ENCODE peak calls at places on chromosomes 7 and 10, in nine cellular contexts. One of them, this sample, is unnamed.

GRCh38 chr7:13932131-13932530 is 57.3 kb downstream of the ETV1 start:
- DNase-seq in esophagus squamous epithelium: no peak
- DNase-seq in effector memory CD4-positive, alpha-beta T cell: no peak
- DNase-seq in PC-9: no peak
- DNase-seq in CD4-positive, CD25-positive, alpha-beta regulatory T cell: no peak
- DNase-seq in mammary epithelial cell: no peak
- DNase-seq in ascending aorta: no peak
- DNase-seq in cardiac muscle cell: no peak
- DNase-seq in mesendoderm: no peak
- DNase-seq in this sample: no peak

GRCh38 chr7:149772821-149773425 is 465 bp downstream of the ZNF467 start:
- DNase-seq in effector memory CD4-positive, alpha-beta T cell: no peak
- DNase-seq in PC-9: no peak
- DNase-seq in cardiac muscle cell: no peak
- DNase-seq in ascending aorta: no peak
- DNase-seq in CD4-positive, CD25-positive, alpha-beta regulatory T cell: peak; percentile 14
- DNase-seq in mammary epithelial cell: no peak
- DNase-seq in mesendoderm: peak; percentile 51
- DNase-seq in esophagus squamous epithelium: no peak
- DNase-seq in this sample: no peak

GRCh38 chr10:60008816-60009215 is 102.5 kb upstream of the CCDC6 start:
- DNase-seq in PC-9: peak; percentile 69
- DNase-seq in cardiac muscle cell: no peak
- DNase-seq in mammary epithelial cell: no peak
- DNase-seq in ascending aorta: no peak
- DNase-seq in mesendoderm: no peak
- DNase-seq in CD4-positive, CD25-positive, alpha-beta regulatory T cell: no peak
- DNase-seq in effector memory CD4-positive, alpha-beta T cell: no peak
- DNase-seq in esophagus squamous epithelium: no peak
- DNase-seq in this sample: no peak

GRCh38 chr7:135098391-135098790 is 49.5 kb upstream of the TMEM140 start:
- DNase-seq in mammary epithelial cell: no peak
- DNase-seq in ascending aorta: no peak
- DNase-seq in CD4-positive, CD25-positive, alpha-beta regulatory T cell: no peak
- DNase-seq in mesendoderm: peak; percentile 85
- DNase-seq in esophagus squamous epithelium: no peak
- DNase-seq in cardiac muscle cell: peak; percentile 15
- DNase-seq in PC-9: no peak
- DNase-seq in effector memory CD4-positive, alpha-beta T cell: no peak
- DNase-seq in this sample: no peak

GRCh38 chr7:4711093-4711492 is 29.0 kb downstream of the FOXK1 start:
- DNase-seq in effector memory CD4-positive, alpha-beta T cell: no peak
- DNase-seq in cardiac muscle cell: no peak
- DNase-seq in mammary epithelial cell: no peak
- DNase-seq in mesendoderm: no peak
- DNase-seq in CD4-positive, CD25-positive, alpha-beta regulatory T cell: no peak
- DNase-seq in PC-9: no peak
- DNase-seq in ascending aorta: no peak
- DNase-seq in esophagus squamous epithelium: no peak
- DNase-seq in this sample: no peak

GRCh38 chr10:103493911-103494877 is 689 bp downstream of the NEURL1 start:
- DNase-seq in mammary epithelial cell: no peak
- DNase-seq in CD4-positive, CD25-positive, alpha-beta regulatory T cell: peak; percentile 41
- DNase-seq in cardiac muscle cell: no peak
- DNase-seq in ascending aorta: no peak
- DNase-seq in effector memory CD4-positive, alpha-beta T cell: no peak
- DNase-seq in mesendoderm: no peak
- DNase-seq in PC-9: no peak
- DNase-seq in esophagus squamous epithelium: no peak
- DNase-seq in this sample: no peak

GRCh38 chr7:134804351-134804750 is 24.9 kb downstream of the CALD1 start:
- DNase-seq in mammary epithelial cell: no peak
- DNase-seq in PC-9: no peak
- DNase-seq in cardiac muscle cell: peak; percentile 73
- DNase-seq in effector memory CD4-positive, alpha-beta T cell: no peak
- DNase-seq in CD4-positive, CD25-positive, alpha-beta regulatory T cell: no peak
- DNase-seq in esophagus squamous epithelium: no peak
- DNase-seq in ascending aorta: no peak
- DNase-seq in mesendoderm: peak; percentile 80
- DNase-seq in this sample: no peak

GRCh38 chr10:29037348-29038113 is 251.3 kb upstream of the LYZL1 start:
- DNase-seq in PC-9: no peak
- DNase-seq in ascending aorta: no peak
- DNase-seq in mammary epithelial cell: no peak
- DNase-seq in effector memory CD4-positive, alpha-beta T cell: no peak
- DNase-seq in CD4-positive, CD25-positive, alpha-beta regulatory T cell: no peak
- DNase-seq in mesendoderm: no peak
- DNase-seq in cardiac muscle cell: no peak
- DNase-seq in esophagus squamous epithelium: no peak
- DNase-seq in this sample: no peak

GRCh38 chr7:93374345-93374940 is 142.3 kb downstream of the VPS50 start:
- DNase-seq in mesendoderm: peak; percentile 67
- DNase-seq in cardiac muscle cell: peak; percentile 58
- DNase-seq in esophagus squamous epithelium: no peak
- DNase-seq in PC-9: no peak
- DNase-seq in ascending aorta: no peak
- DNase-seq in mammary epithelial cell: peak; percentile 20
- DNase-seq in effector memory CD4-positive, alpha-beta T cell: no peak
- DNase-seq in CD4-positive, CD25-positive, alpha-beta regulatory T cell: peak; percentile 30
- DNase-seq in this sample: no peak

GRCh38 chr7:157080111-157080730 is 58.5 kb upstream of the UBE3C start:
- DNase-seq in mammary epithelial cell: peak; percentile 6
- DNase-seq in mesendoderm: no peak
- DNase-seq in effector memory CD4-positive, alpha-beta T cell: no peak
- DNase-seq in CD4-positive, CD25-positive, alpha-beta regulatory T cell: no peak
- DNase-seq in ascending aorta: peak; percentile 58
- DNase-seq in PC-9: no peak
- DNase-seq in cardiac muscle cell: no peak
- DNase-seq in esophagus squamous epithelium: no peak
- DNase-seq in this sample: no peak

GRCh38 chr10:69766161-69766910 is 35.4 kb upstream of the COL13A1 start:
- DNase-seq in cardiac muscle cell: peak; percentile 25
- DNase-seq in PC-9: no peak
- DNase-seq in mesendoderm: no peak
- DNase-seq in ascending aorta: no peak
- DNase-seq in effector memory CD4-positive, alpha-beta T cell: no peak
- DNase-seq in mammary epithelial cell: no peak
- DNase-seq in esophagus squamous epithelium: no peak
- DNase-seq in CD4-positive, CD25-positive, alpha-beta regulatory T cell: no peak
- DNase-seq in this sample: no peak

GRCh38 chr7:77866791-77867190 is 68.2 kb downstream of the PHTF2 start:
- DNase-seq in CD4-positive, CD25-positive, alpha-beta regulatory T cell: no peak
- DNase-seq in mesendoderm: no peak
- DNase-seq in effector memory CD4-positive, alpha-beta T cell: no peak
- DNase-seq in esophagus squamous epithelium: no peak
- DNase-seq in ascending aorta: no peak
- DNase-seq in cardiac muscle cell: peak; percentile 62
- DNase-seq in PC-9: peak; percentile 55
- DNase-seq in mammary epithelial cell: peak; percentile 58
- DNase-seq in this sample: no peak

GRCh38 chr10:91983403-91983802 is 59.8 kb downstream of the BTAF1 start:
- DNase-seq in cardiac muscle cell: peak; percentile 55
- DNase-seq in effector memory CD4-positive, alpha-beta T cell: no peak
- DNase-seq in esophagus squamous epithelium: no peak
- DNase-seq in mammary epithelial cell: no peak
- DNase-seq in mesendoderm: peak; percentile 14
- DNase-seq in PC-9: no peak
- DNase-seq in CD4-positive, CD25-positive, alpha-beta regulatory T cell: no peak
- DNase-seq in ascending aorta: no peak
- DNase-seq in this sample: no peak

GRCh38 chr7:69211739-69212138 is 386.5 kb upstream of the AUTS2 start:
- DNase-seq in ascending aorta: no peak
- DNase-seq in cardiac muscle cell: no peak
- DNase-seq in mesendoderm: peak; percentile 83
- DNase-seq in CD4-positive, CD25-positive, alpha-beta regulatory T cell: no peak
- DNase-seq in effector memory CD4-positive, alpha-beta T cell: no peak
- DNase-seq in mammary epithelial cell: no peak
- DNase-seq in esophagus squamous epithelium: no peak
- DNase-seq in PC-9: no peak
- DNase-seq in this sample: no peak

GRCh38 chr7:82388138-82388537 is 55.4 kb downstream of the CACNA2D1 start:
- DNase-seq in PC-9: no peak
- DNase-seq in cardiac muscle cell: no peak
- DNase-seq in mammary epithelial cell: no peak
- DNase-seq in ascending aorta: no peak
- DNase-seq in esophagus squamous epithelium: no peak
- DNase-seq in effector memory CD4-positive, alpha-beta T cell: no peak
- DNase-seq in CD4-positive, CD25-positive, alpha-beta regulatory T cell: no peak
- DNase-seq in mesendoderm: no peak
- DNase-seq in this sample: no peak

GRCh38 chr7:23123007-23123406 is 17.4 kb downstream of the KLHL7 start:
- DNase-seq in effector memory CD4-positive, alpha-beta T cell: no peak
- DNase-seq in ascending aorta: no peak
- DNase-seq in cardiac muscle cell: no peak
- DNase-seq in mammary epithelial cell: no peak
- DNase-seq in mesendoderm: no peak
- DNase-seq in esophagus squamous epithelium: no peak
- DNase-seq in PC-9: no peak
- DNase-seq in CD4-positive, CD25-positive, alpha-beta regulatory T cell: no peak
- DNase-seq in this sample: no peak

GRCh38 chr7:150388709-150389531 is 9.8 kb downstream of the ZNF775 start:
- DNase-seq in PC-9: no peak
- DNase-seq in CD4-positive, CD25-positive, alpha-beta regulatory T cell: no peak
- DNase-seq in ascending aorta: peak; percentile 77
- DNase-seq in esophagus squamous epithelium: no peak
- DNase-seq in cardiac muscle cell: peak; percentile 70
- DNase-seq in mammary epithelial cell: no peak
- DNase-seq in mesendoderm: peak; percentile 59
- DNase-seq in effector memory CD4-positive, alpha-beta T cell: no peak
- DNase-seq in this sample: no peak

GRCh38 chr10:56874950-56875349 is 513.9 kb upstream of the ZWINT start:
- DNase-seq in mammary epithelial cell: no peak
- DNase-seq in effector memory CD4-positive, alpha-beta T cell: no peak
- DNase-seq in cardiac muscle cell: no peak
- DNase-seq in CD4-positive, CD25-positive, alpha-beta regulatory T cell: no peak
- DNase-seq in esophagus squamous epithelium: no peak
- DNase-seq in ascending aorta: no peak
- DNase-seq in PC-9: no peak
- DNase-seq in mesendoderm: no peak
- DNase-seq in this sample: no peak

GRCh38 chr7:69517985-69518731 is 80.1 kb upstream of the AUTS2 start:
- DNase-seq in esophagus squamous epithelium: no peak
- DNase-seq in ascending aorta: no peak
- DNase-seq in effector memory CD4-positive, alpha-beta T cell: no peak
- DNase-seq in PC-9: no peak
- DNase-seq in mammary epithelial cell: no peak
- DNase-seq in CD4-positive, CD25-positive, alpha-beta regulatory T cell: no peak
- DNase-seq in mesendoderm: no peak
- DNase-seq in cardiac muscle cell: no peak
- DNase-seq in this sample: no peak

GRCh38 chr10:24642921-24643678 is 80.6 kb downstream of the ARHGAP21 start:
- DNase-seq in effector memory CD4-positive, alpha-beta T cell: no peak
- DNase-seq in mammary epithelial cell: peak; percentile 73
- DNase-seq in PC-9: peak; percentile 80
- DNase-seq in ascending aorta: no peak
- DNase-seq in cardiac muscle cell: peak; percentile 86
- DNase-seq in esophagus squamous epithelium: no peak
- DNase-seq in CD4-positive, CD25-positive, alpha-beta regulatory T cell: peak; percentile 69
- DNase-seq in mesendoderm: peak; percentile 53
- DNase-seq in this sample: no peak

GRCh38 chr10:131979336-131979735 is 2.4 kb downstream of the BNIP3 start:
- DNase-seq in cardiac muscle cell: no peak
- DNase-seq in esophagus squamous epithelium: no peak
- DNase-seq in ascending aorta: no peak
- DNase-seq in mesendoderm: no peak
- DNase-seq in effector memory CD4-positive, alpha-beta T cell: no peak
- DNase-seq in CD4-positive, CD25-positive, alpha-beta regulatory T cell: no peak
- DNase-seq in PC-9: no peak
- DNase-seq in mammary epithelial cell: no peak
- DNase-seq in this sample: no peak

GRCh38 chr10:88042162-88043100 is 179.0 kb downstream of the PTEN start:
- DNase-seq in PC-9: peak; percentile 52
- DNase-seq in effector memory CD4-positive, alpha-beta T cell: no peak
- DNase-seq in mesendoderm: peak; percentile 53
- DNase-seq in mammary epithelial cell: peak; percentile 93
- DNase-seq in esophagus squamous epithelium: no peak
- DNase-seq in ascending aorta: peak; percentile 78
- DNase-seq in CD4-positive, CD25-positive, alpha-beta regulatory T cell: no peak
- DNase-seq in cardiac muscle cell: peak; percentile 80
- DNase-seq in this sample: no peak

GRCh38 chr10:116787893-116788665 is 45.7 kb upstream of the HSPA12A start:
- DNase-seq in PC-9: no peak
- DNase-seq in cardiac muscle cell: peak; percentile 82
- DNase-seq in CD4-positive, CD25-positive, alpha-beta regulatory T cell: peak; percentile 76
- DNase-seq in ascending aorta: peak; percentile 86
- DNase-seq in mammary epithelial cell: peak; percentile 23
- DNase-seq in effector memory CD4-positive, alpha-beta T cell: peak; percentile 44
- DNase-seq in esophagus squamous epithelium: no peak
- DNase-seq in mesendoderm: peak; percentile 81
- DNase-seq in this sample: peak; percentile 47
- H3K4me3 ChIP-seq in PC-9: no peak overlapping the region
- H3K4me3 ChIP-seq in cardiac muscle cell: no peak overlapping the region
- H3K4me3 ChIP-seq in CD4-positive, CD25-positive, alpha-beta regulatory T cell: peak overlapping the region; percentile 48
- H3K4me3 ChIP-seq in ascending aorta: peak overlapping the region; percentile 51
- H3K4me3 ChIP-seq in mammary epithelial cell: no peak overlapping the region
- H3K4me3 ChIP-seq in effector memory CD4-positive, alpha-beta T cell: peak overlapping the region; percentile 31
- H3K4me3 ChIP-seq in esophagus squamous epithelium: peak overlapping the region; percentile 59
- H3K4me3 ChIP-seq in mesendoderm: no peak overlapping the region
- H3K4me3 ChIP-seq in this sample: peak overlapping the region; percentile 63

GRCh38 chr10:44008917-44009620 is 360.4 kb upstream of the ZNF32 start:
- DNase-seq in effector memory CD4-positive, alpha-beta T cell: no peak
- DNase-seq in esophagus squamous epithelium: no peak
- DNase-seq in mammary epithelial cell: no peak
- DNase-seq in PC-9: no peak
- DNase-seq in ascending aorta: no peak
- DNase-seq in CD4-positive, CD25-positive, alpha-beta regulatory T cell: no peak
- DNase-seq in cardiac muscle cell: no peak
- DNase-seq in mesendoderm: no peak
- DNase-seq in this sample: no peak
- H3K4me1 ChIP-seq in effector memory CD4-positive, alpha-beta T cell: no peaks in the 10 kb centered on the region
- H3K4me1 ChIP-seq in esophagus squamous epithelium: peaks cover 14% of the 10 kb centered on the region
- H3K4me1 ChIP-seq in mammary epithelial cell: no peaks in the 10 kb centered on the region
- H3K4me1 ChIP-seq in PC-9: no peaks in the 10 kb centered on the region
- H3K4me1 ChIP-seq in ascending aorta: peaks cover 6% of the 10 kb centered on the region
- H3K4me1 ChIP-seq in CD4-positive, CD25-positive, alpha-beta regulatory T cell: no peaks in the 10 kb centered on the region
- H3K4me1 ChIP-seq in cardiac muscle cell: no peaks in the 10 kb centered on the region
- H3K4me1 ChIP-seq in mesendoderm: peaks cover 2% of the 10 kb centered on the region
- H3K4me1 ChIP-seq in this sample: peaks cover 13% of the 10 kb centered on the region

DNA sequence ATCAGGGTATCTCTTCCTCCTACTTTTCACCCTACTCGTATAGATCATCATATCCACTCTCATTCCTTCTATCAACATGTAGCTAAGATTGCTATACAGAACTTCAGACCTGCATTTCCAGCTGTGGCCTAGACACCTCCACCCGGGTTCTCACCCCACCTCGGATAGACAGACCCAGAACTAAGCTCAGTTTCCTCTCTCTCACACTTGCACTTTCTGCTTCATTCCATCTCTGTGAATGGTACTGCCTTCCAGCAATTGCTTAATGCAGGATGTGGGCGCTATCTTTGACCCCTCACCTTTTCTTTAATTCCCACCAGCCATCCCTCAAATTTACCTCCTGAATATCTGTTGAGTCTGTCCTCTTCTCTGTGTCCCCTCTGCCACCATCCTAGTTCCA is 35.7 kb downstream of the AGK start:
- DNase-seq in mesendoderm: no peak
- DNase-seq in esophagus squamous epithelium: no peak
- DNase-seq in PC-9: no peak
- DNase-seq in mammary epithelial cell: no peak
- DNase-seq in CD4-positive, CD25-positive, alpha-beta regulatory T cell: no peak
- DNase-seq in ascending aorta: no peak
- DNase-seq in effector memory CD4-positive, alpha-beta T cell: no peak
- DNase-seq in cardiac muscle cell: peak; percentile 20
- DNase-seq in this sample: no peak
- H3K27ac ChIP-seq in mesendoderm: no peak overlapping the region
- H3K27ac ChIP-seq in esophagus squamous epithelium: no peak overlapping the region
- H3K27ac ChIP-seq in PC-9: no peak overlapping the region
- H3K27ac ChIP-seq in mammary epithelial cell: peak overlapping the region; percentile 88
- H3K27ac ChIP-seq in CD4-positive, CD25-positive, alpha-beta regulatory T cell: no peak overlapping the region
- H3K27ac ChIP-seq in ascending aorta: no peak overlapping the region
- H3K27ac ChIP-seq in effector memory CD4-positive, alpha-beta T cell: no peak overlapping the region
- H3K27ac ChIP-seq in cardiac muscle cell: no peak overlapping the region
- H3K27ac ChIP-seq in this sample: no peak overlapping the region

GRCh38 chr7:35254496-35255416 is 856 bp upstream of the TBX20 start:
- DNase-seq in ascending aorta: no peak
- DNase-seq in CD4-positive, CD25-positive, alpha-beta regulatory T cell: no peak
- DNase-seq in PC-9: no peak
- DNase-seq in cardiac muscle cell: peak; percentile 74
- DNase-seq in mesendoderm: peak; percentile 74
- DNase-seq in mammary epithelial cell: no peak
- DNase-seq in effector memory CD4-positive, alpha-beta T cell: no peak
- DNase-seq in esophagus squamous epithelium: no peak
- DNase-seq in this sample: no peak
- H3K4me3 ChIP-seq in ascending aorta: peak overlapping the region; percentile 63
- H3K4me3 ChIP-seq in CD4-positive, CD25-positive, alpha-beta regulatory T cell: no peak overlapping the region
- H3K4me3 ChIP-seq in PC-9: no peak overlapping the region
- H3K4me3 ChIP-seq in cardiac muscle cell: peak overlapping the region; percentile 86
- H3K4me3 ChIP-seq in mesendoderm: no peak overlapping the region
- H3K4me3 ChIP-seq in mammary epithelial cell: no peak overlapping the region
- H3K4me3 ChIP-seq in effector memory CD4-positive, alpha-beta T cell: no peak overlapping the region
- H3K4me3 ChIP-seq in esophagus squamous epithelium: peak overlapping the region; percentile 64
- H3K4me3 ChIP-seq in this sample: peak overlapping the region; percentile 64